ENCODE peak calls at places on chromosomes 12 and 14, in four cellular contexts. N is ovary, Z is dorsolateral prefrontal cortex, I is A549. Q is an unnamed sample.

GRCh38 chr12:46005151-46005797 is 14.9 kb upstream of the SCAF11 start:
- DNase-seq in Z (no peak), N (no peak), I (peak), Q (no peak)

GRCh38 chr14:95408731-95409471 is 89.2 kb upstream of the CLMN start:
- DNase-seq in Z (no peak), I (no peak), N (no peak), Q (no peak)

GRCh38 chr14:76968621-76969063 is 59.9 kb downstream of the IRF2BPL start:
- DNase-seq in N (no peak), Z (no peak), I (no peak), Q (no peak)

GRCh38 chr14:23056257-23056955 is 914 bp downstream of the CDH24 start:
- DNase-seq in I (peak), N (peak), Z (peak), Q (no peak)

GRCh38 chr14:92154283-92154942 is 32.6 kb downstream of the CPSF2 start:
- DNase-seq in Z (no peak), N (no peak), I (no peak), Q (no peak)

GRCh38 chr12:121579981-121580868 is 598 bp downstream of the KDM2B start:
- DNase-seq in Z (peak), N (peak), I (peak), Q (no peak)

GRCh38 chr14:82546401-82546800 is 1012.7 kb upstream of the SEL1L start:
- DNase-seq in Z (no peak), N (no peak), I (no peak), Q (no peak)

GRCh38 chr12:110658882-110659281 is 30.0 kb downstream of the HVCN1 start:
- DNase-seq in I (no peak), Z (no peak), N (no peak), Q (no peak)

GRCh38 chr12:87848248-87848868 is 180.8 kb downstream of the C12orf50 start:
- DNase-seq in I (peak), N (no peak), Z (no peak), Q (no peak)

GRCh38 chr12:46402451-46402850 is 29.9 kb upstream of the SLC38A2 start:
- DNase-seq in N (peak), Z (no peak), I (no peak), Q (no peak)

GRCh38 chr14:28751467-28752058 is 15.0 kb upstream of the FOXG1 start:
- DNase-seq in I (peak), N (no peak), Z (peak), Q (no peak)

GRCh38 chr12:124660846-124661245 is 93.4 kb upstream of the NCOR2 start:
- DNase-seq in I (no peak), Z (no peak), N (no peak), Q (no peak)

GRCh38 chr12:3644103-3644502 is 108.8 kb downstream of the CRACR2A start:
- DNase-seq in N (no peak), I (no peak), Z (no peak), Q (no peak)

GRCh38 chr14:71648725-71649124 is 283.5 kb upstream of the RGS6 start:
- DNase-seq in N (no peak), Z (no peak), I (no peak), Q (no peak)

GRCh38 chr14:102255401-102256190 is 49.4 kb downstream of the MOK start:
- DNase-seq in N (peak), Z (no peak), I (peak), Q (no peak)

DNA sequence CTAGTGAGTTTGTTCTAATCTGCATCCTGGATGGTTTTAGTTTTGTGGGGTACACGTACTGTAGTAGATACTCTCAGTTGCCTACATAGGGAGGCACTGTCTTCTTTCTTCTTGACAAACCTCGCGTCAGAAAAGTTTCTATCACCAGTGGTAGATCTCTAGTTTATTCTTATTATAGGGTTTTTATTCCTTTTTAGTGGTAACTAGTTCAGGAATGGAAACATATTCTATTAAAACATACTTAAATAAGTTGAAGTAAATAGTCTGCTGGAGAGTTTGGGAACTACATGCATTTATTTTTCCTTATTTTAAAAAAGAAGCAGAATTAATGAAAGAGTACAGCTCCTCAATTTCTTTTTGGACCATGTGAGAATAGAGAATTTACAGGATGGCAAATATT is 33.6 kb upstream of the OR9K2 start:
- DNase-seq in N (no peak), Z (no peak), I (no peak), Q (no peak)
- TF ChIP-seq CTCF in N (no peak), Z (no peak), I (no peak), Q (no peak)

GRCh38 chr12:129413295-129413694 is 490.5 kb downstream of the TMEM132D start:
- DNase-seq in I (no peak), Z (no peak), N (no peak), Q (no peak)
- TF ChIP-seq CTCF in I (no peak), Z (no peak), N (no peak), Q (no peak)

GRCh38 chr12:53497461-53497860 is 1.8 kb downstream of the MAP3K12 start:
- DNase-seq in N (no peak), Z (no peak), I (no peak), Q (no peak)
- TF ChIP-seq CTCF in N (no peak), Z (no peak), I (no peak), Q (no peak)

GRCh38 chr12:28998662-28999120 is 150.4 kb upstream of the FAR2 start:
- DNase-seq in N (no peak), I (peak), Z (no peak), Q (no peak)
- TF ChIP-seq CTCF in N (no peak), I (peak), Z (peak), Q (no peak)

DNA sequence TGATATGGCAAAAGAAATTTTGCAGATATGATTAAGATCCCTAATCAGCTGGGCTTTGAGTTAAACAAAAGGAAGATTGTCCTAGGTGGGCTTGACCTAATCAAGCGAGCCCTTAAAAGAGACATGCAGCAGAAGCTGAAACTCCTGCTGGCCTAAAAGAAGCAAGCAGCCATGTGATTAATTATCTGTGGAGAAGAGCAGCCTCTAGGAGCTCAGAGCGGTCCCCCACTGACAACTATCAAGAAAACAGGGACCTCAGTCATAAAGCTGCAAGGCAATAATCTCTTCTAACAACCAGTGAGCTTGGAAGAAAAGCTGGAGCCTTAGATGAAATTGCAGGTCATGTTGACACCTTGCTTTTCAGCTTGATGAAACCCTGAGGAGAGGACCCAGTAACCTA is 288.9 kb upstream of the CLEC14A start:
- DNase-seq in Z (no peak), I (no peak), N (no peak), Q (no peak)
- TF ChIP-seq CTCF in Z (no peak), I (no peak), N (no peak), Q (no peak)

GRCh38 chr14:98138666-98139065 is 1133.3 kb downstream of the BCL11B start:
- DNase-seq in N (no peak), Z (no peak), I (peak), Q (no peak)
- TF ChIP-seq CTCF in N (no peak), Z (peak), I (peak), Q (no peak)

GRCh38 chr14:68897559-68898160 is 81.4 kb downstream of the ACTN1 start:
- DNase-seq in Z (no peak), N (no peak), I (no peak), Q (no peak)

GRCh38 chr14:68894123-68894522 is 85.0 kb downstream of the ACTN1 start:
- DNase-seq in N (no peak), Z (no peak), I (no peak), Q (no peak)

GRCh38 chr14:68895304-68895703 is 83.8 kb downstream of the ACTN1 start:
- DNase-seq in N (no peak), Z (no peak), I (no peak), Q (no peak)

GRCh38 chr14:68894802-68895201 is 84.3 kb downstream of the ACTN1 start:
- DNase-seq in I (no peak), Z (no peak), N (no peak), Q (no peak)

GRCh38 chr14:68896132-68896531 is 83.0 kb downstream of the ACTN1 start:
- DNase-seq in Z (no peak), N (no peak), I (no peak), Q (no peak)
- TF ChIP-seq CTCF in Z (no peak), N (no peak), I (peak), Q (no peak)

DNA sequence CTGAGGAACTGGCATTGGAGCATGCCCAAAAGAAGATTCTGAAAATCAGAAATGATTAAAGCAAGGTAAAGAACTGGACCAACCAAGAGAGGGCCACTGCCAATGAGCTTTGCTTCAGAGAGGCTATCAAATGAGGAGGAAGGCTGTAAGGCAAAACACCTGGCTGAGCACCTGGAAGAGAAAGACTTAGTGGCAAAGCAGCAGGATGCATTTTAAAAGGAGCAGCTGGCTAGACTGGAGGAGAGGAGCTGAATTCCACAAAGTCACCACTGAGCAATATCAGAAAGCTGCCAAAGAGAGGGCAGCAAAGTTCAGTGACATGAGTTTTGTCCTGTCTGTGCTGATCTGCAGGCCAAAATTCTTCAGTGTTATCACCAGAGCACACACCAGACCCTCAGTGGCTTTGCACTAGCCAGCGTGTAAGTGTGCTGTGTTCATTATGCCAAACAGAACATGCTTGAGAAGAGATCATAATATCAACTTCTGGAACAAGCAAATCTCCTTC is 338.7 kb downstream of the TRHDE start:
- DNase-seq in N (no peak), Z (no peak), I (no peak), Q (no peak)
- TF ChIP-seq CTCF in N (no peak), Z (no peak), I (no peak), Q (no peak)